ENCODE peak calls at places on chromosome 12, in eight cellular contexts. One of them, this sample, is unnamed.

GRCh38 chr12:65200007-65200665 is 30.8 kb downstream of the LEMD3 start:
- DNase-seq in WTC11: no peak
- DNase-seq in Caco-2: no peak
- DNase-seq in cardiac muscle cell: peak
- DNase-seq in Calu3: no peak
- DNase-seq in astrocyte of the cerebellum: peak
- DNase-seq in A549: no peak
- DNase-seq in SK-N-SH: no peak
- DNase-seq in this sample: no peak

GRCh38 chr12:58917699-58918334 is 2.5 kb downstream of the LRIG3 start:
- DNase-seq in WTC11: no peak
- DNase-seq in Caco-2: no peak
- DNase-seq in cardiac muscle cell: no peak
- DNase-seq in Calu3: no peak
- DNase-seq in astrocyte of the cerebellum: no peak
- DNase-seq in A549: no peak
- DNase-seq in SK-N-SH: no peak
- DNase-seq in this sample: no peak

GRCh38 chr12:110965574-110965973 is 45.2 kb upstream of the MYL2 start:
- DNase-seq in WTC11: no peak
- DNase-seq in Caco-2: no peak
- DNase-seq in cardiac muscle cell: no peak
- DNase-seq in Calu3: no peak
- DNase-seq in astrocyte of the cerebellum: no peak
- DNase-seq in A549: no peak
- DNase-seq in SK-N-SH: no peak
- DNase-seq in this sample: no peak

GRCh38 chr12:51977320-51977753 is 25.8 kb downstream of the ACVR1B start:
- DNase-seq in WTC11: no peak
- DNase-seq in Caco-2: peak
- DNase-seq in cardiac muscle cell: peak
- DNase-seq in Calu3: no peak
- DNase-seq in astrocyte of the cerebellum: no peak
- DNase-seq in A549: no peak
- DNase-seq in SK-N-SH: no peak
- DNase-seq in this sample: no peak

GRCh38 chr12:108665608-108666202 is 32.0 kb upstream of the SELPLG start:
- DNase-seq in WTC11: no peak
- DNase-seq in Caco-2: no peak
- DNase-seq in cardiac muscle cell: no peak
- DNase-seq in Calu3: no peak
- DNase-seq in astrocyte of the cerebellum: no peak
- DNase-seq in A549: no peak
- DNase-seq in SK-N-SH: no peak
- DNase-seq in this sample: no peak

GRCh38 chr12:61023231-61023630 is 1237.0 kb upstream of the USP15 start:
- DNase-seq in WTC11: no peak
- DNase-seq in Caco-2: no peak
- DNase-seq in cardiac muscle cell: no peak
- DNase-seq in Calu3: no peak
- DNase-seq in astrocyte of the cerebellum: no peak
- DNase-seq in A549: no peak
- DNase-seq in SK-N-SH: no peak
- DNase-seq in this sample: no peak

GRCh38 chr12:13368431-13368830 is 171.9 kb downstream of the EMP1 start:
- DNase-seq in WTC11: no peak
- DNase-seq in Caco-2: no peak
- DNase-seq in cardiac muscle cell: no peak
- DNase-seq in Calu3: no peak
- DNase-seq in astrocyte of the cerebellum: no peak
- DNase-seq in A549: no peak
- DNase-seq in SK-N-SH: no peak
- DNase-seq in this sample: no peak

GRCh38 chr12:112170971-112171596 is 45.7 kb downstream of the TRAFD1 start:
- DNase-seq in WTC11: no peak
- DNase-seq in Caco-2: peak
- DNase-seq in cardiac muscle cell: no peak
- DNase-seq in Calu3: no peak
- DNase-seq in astrocyte of the cerebellum: no peak
- DNase-seq in A549: no peak
- DNase-seq in SK-N-SH: no peak
- DNase-seq in this sample: no peak

GRCh38 chr12:11718768-11719253 is 69.3 kb downstream of the ETV6 start:
- DNase-seq in WTC11: no peak
- DNase-seq in Caco-2: no peak
- DNase-seq in cardiac muscle cell: no peak
- DNase-seq in Calu3: no peak
- DNase-seq in astrocyte of the cerebellum: no peak
- DNase-seq in A549: no peak
- DNase-seq in SK-N-SH: peak
- DNase-seq in this sample: no peak

GRCh38 chr12:124852329-124852831 is 11.3 kb downstream of the SCARB1 start:
- DNase-seq in WTC11: no peak
- DNase-seq in Caco-2: peak
- DNase-seq in cardiac muscle cell: peak
- DNase-seq in Calu3: peak
- DNase-seq in astrocyte of the cerebellum: no peak
- DNase-seq in A549: no peak
- DNase-seq in SK-N-SH: no peak
- DNase-seq in this sample: no peak

GRCh38 chr12:19186722-19187661 is 57.5 kb downstream of the PLEKHA5 start:
- DNase-seq in WTC11: no peak
- DNase-seq in Caco-2: no peak
- DNase-seq in cardiac muscle cell: peak
- DNase-seq in Calu3: peak
- DNase-seq in astrocyte of the cerebellum: peak
- DNase-seq in A549: peak
- DNase-seq in SK-N-SH: peak
- DNase-seq in this sample: no peak

GRCh38 chr12:105485321-105485910 is 154.9 kb downstream of the C12orf75 start:
- DNase-seq in WTC11: no peak
- DNase-seq in Caco-2: peak
- DNase-seq in cardiac muscle cell: peak
- DNase-seq in Calu3: peak
- DNase-seq in astrocyte of the cerebellum: no peak
- DNase-seq in A549: peak
- DNase-seq in SK-N-SH: no peak
- DNase-seq in this sample: no peak

GRCh38 chr12:47225356-47225755 is 145.6 kb upstream of the AMIGO2 start:
- DNase-seq in WTC11: no peak
- DNase-seq in Caco-2: no peak
- DNase-seq in cardiac muscle cell: no peak
- DNase-seq in Calu3: no peak
- DNase-seq in astrocyte of the cerebellum: no peak
- DNase-seq in A549: no peak
- DNase-seq in SK-N-SH: no peak
- DNase-seq in this sample: no peak

GRCh38 chr12:34022079-34022830 is at the start of gene ALG10:
- DNase-seq in WTC11: peak
- DNase-seq in Caco-2: peak
- DNase-seq in cardiac muscle cell: peak
- DNase-seq in Calu3: peak
- DNase-seq in astrocyte of the cerebellum: peak
- DNase-seq in A549: peak
- DNase-seq in SK-N-SH: peak
- DNase-seq in this sample: peak

GRCh38 chr12:125262866-125263265 is 197.6 kb downstream of the AACS start:
- DNase-seq in WTC11: no peak
- DNase-seq in Caco-2: no peak
- DNase-seq in cardiac muscle cell: no peak
- DNase-seq in Calu3: no peak
- DNase-seq in astrocyte of the cerebellum: no peak
- DNase-seq in A549: no peak
- DNase-seq in SK-N-SH: no peak
- DNase-seq in this sample: no peak

GRCh38 chr12:6605425-6606330 is 1.5 kb downstream of the CHD4 start:
- DNase-seq in WTC11: peak
- DNase-seq in Caco-2: no peak
- DNase-seq in cardiac muscle cell: peak
- DNase-seq in Calu3: peak
- DNase-seq in astrocyte of the cerebellum: no peak
- DNase-seq in A549: no peak
- DNase-seq in SK-N-SH: peak
- DNase-seq in this sample: peak

GRCh38 chr12:116346222-116346621 is 68.7 kb upstream of the MED13L start:
- DNase-seq in WTC11: no peak
- DNase-seq in Caco-2: no peak
- DNase-seq in cardiac muscle cell: peak
- DNase-seq in Calu3: no peak
- DNase-seq in astrocyte of the cerebellum: peak
- DNase-seq in A549: no peak
- DNase-seq in SK-N-SH: peak
- DNase-seq in this sample: peak

GRCh38 chr12:31362115-31362758 is 36.3 kb upstream of the SINHCAF start:
- DNase-seq in WTC11: peak
- DNase-seq in Caco-2: peak
- DNase-seq in cardiac muscle cell: no peak
- DNase-seq in Calu3: peak
- DNase-seq in astrocyte of the cerebellum: peak
- DNase-seq in A549: no peak
- DNase-seq in SK-N-SH: no peak
- DNase-seq in this sample: no peak

GRCh38 chr12:109820921-109821381 is 12.2 kb downstream of the TRPV4 start:
- DNase-seq in WTC11: no peak
- DNase-seq in Caco-2: peak
- DNase-seq in cardiac muscle cell: no peak
- DNase-seq in Calu3: no peak
- DNase-seq in astrocyte of the cerebellum: no peak
- DNase-seq in A549: no peak
- DNase-seq in SK-N-SH: no peak
- DNase-seq in this sample: no peak

DNA sequence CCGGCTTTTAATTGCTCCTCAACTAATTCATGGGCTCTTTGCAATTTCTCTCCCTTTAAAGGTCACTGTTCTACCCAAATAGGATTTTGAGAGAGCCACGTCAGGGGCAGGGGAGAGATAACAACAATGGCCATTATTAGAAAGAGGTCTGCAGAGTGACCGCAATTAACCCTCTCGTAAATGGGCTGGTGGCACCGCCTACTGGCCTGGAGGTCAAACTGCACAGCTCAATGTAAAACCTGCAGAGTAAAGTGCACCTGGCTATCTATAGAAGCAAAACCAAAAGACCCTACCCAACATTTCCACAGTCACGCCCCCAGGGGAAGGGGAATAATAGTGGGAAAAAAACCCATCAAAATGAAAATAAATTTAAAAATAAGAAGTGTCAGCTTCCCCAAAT is 21.6 kb upstream of the CLEC4E start:
- DNase-seq in WTC11: peak
- DNase-seq in Caco-2: no peak
- DNase-seq in cardiac muscle cell: no peak
- DNase-seq in Calu3: no peak
- DNase-seq in astrocyte of the cerebellum: no peak
- DNase-seq in A549: peak
- DNase-seq in SK-N-SH: no peak
- DNase-seq in this sample: no peak
- TF ChIP-seq CTCF in WTC11: peak
- TF ChIP-seq CTCF in Caco-2: peak
- TF ChIP-seq CTCF in cardiac muscle cell: no peak
- TF ChIP-seq CTCF in Calu3: no peak
- TF ChIP-seq CTCF in astrocyte of the cerebellum: no peak
- TF ChIP-seq CTCF in A549: no peak
- TF ChIP-seq CTCF in SK-N-SH: peak
- TF ChIP-seq CTCF in this sample: no peak

DNA sequence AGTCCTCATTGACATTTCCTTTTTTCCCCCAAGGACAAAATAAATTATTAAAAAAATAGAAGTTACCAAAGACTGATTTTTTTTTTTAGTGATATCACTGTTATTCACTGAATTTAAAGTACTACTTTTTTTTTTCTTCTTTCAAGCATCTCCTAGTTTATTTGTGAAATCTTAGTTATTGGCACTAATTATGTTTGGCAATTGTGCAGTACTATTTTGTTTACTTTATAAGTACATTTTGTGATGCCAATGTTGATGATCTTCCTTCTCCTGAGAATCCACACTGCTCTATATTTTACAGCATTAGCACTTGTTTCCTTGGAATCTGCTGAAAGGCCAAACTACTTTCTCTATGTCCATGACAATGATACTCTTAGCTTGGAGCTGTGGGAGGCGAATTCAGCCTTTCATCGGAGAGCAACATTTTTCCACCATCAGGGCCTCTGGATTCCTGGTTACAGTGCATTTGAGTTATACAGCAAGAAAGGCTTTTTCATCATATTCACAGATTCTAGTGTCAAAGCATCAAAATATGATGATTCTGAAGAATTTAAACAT is 123.8 kb upstream of the PTPRQ start:
- DNase-seq in WTC11: peak
- DNase-seq in Caco-2: no peak
- DNase-seq in cardiac muscle cell: no peak
- DNase-seq in Calu3: no peak
- DNase-seq in astrocyte of the cerebellum: no peak
- DNase-seq in A549: no peak
- DNase-seq in SK-N-SH: no peak
- DNase-seq in this sample: no peak
- TF ChIP-seq CTCF in WTC11: no peak
- TF ChIP-seq CTCF in Caco-2: no peak
- TF ChIP-seq CTCF in cardiac muscle cell: no peak
- TF ChIP-seq CTCF in Calu3: no peak
- TF ChIP-seq CTCF in astrocyte of the cerebellum: no peak
- TF ChIP-seq CTCF in A549: no peak
- TF ChIP-seq CTCF in SK-N-SH: no peak
- TF ChIP-seq CTCF in this sample: no peak

DNA sequence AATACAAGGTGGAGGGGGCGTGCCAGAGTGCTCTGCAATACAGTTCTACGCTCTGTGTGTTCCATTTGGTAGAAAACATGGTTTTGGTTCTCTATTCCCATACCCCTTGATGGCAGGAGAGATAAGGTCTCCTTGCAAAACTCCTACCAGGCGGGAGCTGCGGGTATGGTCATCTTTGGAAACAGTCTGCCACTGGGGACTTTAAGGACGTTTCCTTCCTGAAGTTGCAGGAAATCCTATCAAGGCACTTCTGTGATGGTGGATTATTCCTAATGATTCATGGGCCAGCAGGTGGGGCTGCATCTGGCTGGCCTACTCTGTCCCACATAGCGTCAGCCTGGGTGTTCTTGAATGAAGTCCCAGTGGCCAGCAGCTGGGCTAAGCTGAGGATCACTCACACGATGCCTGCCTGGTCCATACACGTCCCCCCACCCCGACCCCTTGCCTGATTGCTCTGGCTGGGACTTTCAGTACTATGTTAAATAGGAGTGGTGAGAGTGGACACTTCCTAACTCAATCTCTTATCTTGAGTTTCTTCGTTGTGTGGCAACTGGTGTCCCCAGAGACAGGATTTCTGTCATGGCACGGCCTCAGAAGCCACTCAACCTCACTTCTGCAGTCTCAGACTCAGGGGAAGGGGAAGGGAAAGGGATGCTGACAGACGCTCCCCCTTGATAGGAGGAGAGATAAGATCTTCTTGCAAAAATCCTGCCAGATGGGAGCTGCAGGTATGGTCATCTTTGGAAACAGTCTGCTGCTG is 61.1 kb upstream of the FKBP4 start:
- DNase-seq in WTC11: no peak
- DNase-seq in Caco-2: no peak
- DNase-seq in cardiac muscle cell: no peak
- DNase-seq in Calu3: no peak
- DNase-seq in astrocyte of the cerebellum: no peak
- DNase-seq in A549: peak
- DNase-seq in SK-N-SH: no peak
- DNase-seq in this sample: no peak
- TF ChIP-seq CTCF in WTC11: no peak
- TF ChIP-seq CTCF in Caco-2: peak
- TF ChIP-seq CTCF in cardiac muscle cell: no peak
- TF ChIP-seq CTCF in Calu3: no peak
- TF ChIP-seq CTCF in astrocyte of the cerebellum: no peak
- TF ChIP-seq CTCF in A549: no peak
- TF ChIP-seq CTCF in SK-N-SH: no peak
- TF ChIP-seq CTCF in this sample: no peak

GRCh38 chr12:101670007-101670671 is 27.3 kb upstream of the CHPT1 start:
- DNase-seq in WTC11: peak
- DNase-seq in Caco-2: peak
- DNase-seq in cardiac muscle cell: peak
- DNase-seq in Calu3: peak
- DNase-seq in astrocyte of the cerebellum: peak
- DNase-seq in A549: peak
- DNase-seq in SK-N-SH: peak
- DNase-seq in this sample: peak
- TF ChIP-seq CTCF in WTC11: no peak
- TF ChIP-seq CTCF in Caco-2: peak
- TF ChIP-seq CTCF in cardiac muscle cell: peak
- TF ChIP-seq CTCF in Calu3: peak
- TF ChIP-seq CTCF in astrocyte of the cerebellum: peak
- TF ChIP-seq CTCF in A549: peak
- TF ChIP-seq CTCF in SK-N-SH: peak
- TF ChIP-seq CTCF in this sample: peak